ENCODE peak calls at places on chromosome 16, in five cellular contexts. R is K562, A is endothelial cell of umbilical vein, U is body of pancreas, Z is Peyer's patch. S is an unnamed sample.

GRCh38 chr16:9099131-9099625 is 7.7 kb downstream of the HAPSTR1 start:
- DNase-seq in Z (no peak), R (no peak), A (no peak), U (no peak), S (no peak)

GRCh38 chr16:19696961-19697360 is 21.1 kb downstream of the KNOP1 start:
- DNase-seq in A (no peak), U (no peak), Z (no peak), R (no peak), S (no peak)

GRCh38 chr16:59296002-59296401 is 561.9 kb upstream of the GOT2 start:
- DNase-seq in R (no peak), U (no peak), A (no peak), Z (no peak), S (no peak)

GRCh38 chr16:8730335-8730915 is 56.0 kb downstream of the ABAT start:
- DNase-seq in A (no peak), U (peak; percentile 88), Z (no peak), R (no peak), S (no peak)

GRCh38 chr16:49502136-49502881 is 128.7 kb downstream of the C16orf78 start:
- DNase-seq in Z (no peak), R (no peak), A (no peak), U (no peak), S (no peak)

GRCh38 chr16:61829631-61830030 is 206.6 kb downstream of the CDH8 start:
- DNase-seq in A (no peak), R (no peak), Z (no peak), U (no peak), S (no peak)

GRCh38 chr16:87206646-87207451 is 110.3 kb downstream of the C16orf95 start:
- DNase-seq in Z (no peak), A (no peak), U (no peak), R (no peak), S (no peak)

GRCh38 chr16:73853968-73854367 is 442.6 kb upstream of the PSMD7 start:
- DNase-seq in U (no peak), R (no peak), A (no peak), Z (no peak), S (no peak)

GRCh38 chr16:15509593-15510520 is 75.5 kb downstream of the BMERB1 start:
- DNase-seq in Z (no peak), U (no peak), A (no peak), R (no peak), S (no peak)

GRCh38 chr16:50313596-50314483 is 47.5 kb downstream of the ADCY7 start:
- DNase-seq in A (peak; percentile 51), Z (peak; percentile 48), U (no peak), R (no peak), S (no peak)

GRCh38 chr16:88904676-88905365 is 38.4 kb upstream of the PABPN1L start:
- DNase-seq in A (no peak), Z (no peak), U (no peak), R (no peak), S (no peak)

GRCh38 chr16:2858245-2859025 is 465 bp upstream of the PRSS22 start:
- DNase-seq in R (no peak), Z (peak; percentile 77), U (peak; percentile 97), A (no peak), S (no peak)

GRCh38 chr16:2855536-2855935 is 2.4 kb downstream of the PRSS22 start:
- DNase-seq in R (no peak), Z (no peak), U (no peak), A (no peak), S (no peak)

GRCh38 chr16:2856686-2857450 is 1.1 kb downstream of the PRSS22 start:
- DNase-seq in U (no peak), A (no peak), Z (no peak), R (no peak), S (no peak)

GRCh38 chr16:2856061-2856670 is 1.8 kb downstream of the PRSS22 start:
- DNase-seq in A (no peak), Z (no peak), R (peak; percentile 75), U (peak; percentile 48), S (peak; percentile 51)

GRCh38 chr16:2857451-2858244 is at the start of gene PRSS22:
- DNase-seq in U (peak; percentile 85), R (no peak), Z (peak; percentile 59), A (no peak), S (no peak)
- TF ChIP-seq CTCF in U (no peak), R (no peak), Z (no peak), A (no peak), S (no peak)

GRCh38 chr16:17556276-17557052 is 85.7 kb upstream of the XYLT1 start:
- DNase-seq in Z (no peak), R (peak; percentile 57), A (no peak), U (no peak), S (no peak)
- TF ChIP-seq CTCF in Z (no peak), R (peak; percentile 72), A (peak; percentile 24), U (no peak), S (peak; percentile 68)

DNA sequence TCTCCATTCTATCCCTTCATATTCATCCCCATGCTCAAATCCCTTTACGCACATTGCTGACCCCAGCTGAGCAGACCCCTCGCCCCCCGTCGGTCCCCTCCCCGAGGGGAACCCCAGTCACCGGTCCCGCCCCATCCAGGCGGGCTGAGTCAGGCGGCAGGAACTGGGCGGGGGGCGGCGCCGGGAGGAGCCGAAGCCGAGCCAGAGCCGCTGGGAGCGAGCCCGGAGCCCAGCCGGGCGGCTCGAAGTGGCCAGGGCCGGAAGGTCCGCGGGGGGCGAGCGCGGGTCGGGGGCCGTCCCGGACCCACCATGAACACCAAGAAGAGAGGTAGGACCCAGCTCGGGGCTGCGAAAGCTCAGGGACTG is 8.6 kb downstream of the RIPOR1 start:
- DNase-seq in A (peak; percentile 79), Z (no peak), R (no peak), U (peak; percentile 65), S (no peak)
- TF ChIP-seq CTCF in A (no peak), Z (no peak), R (no peak), U (no peak), S (no peak)

GRCh38 chr16:12210925-12211869 is 234.7 kb downstream of the SNX29 start:
- DNase-seq in Z (no peak), R (no peak), U (no peak), A (no peak), S (no peak)

GRCh38 chr16:12214509-12214908 is 238.0 kb downstream of the SNX29 start:
- DNase-seq in Z (no peak), R (no peak), U (no peak), A (no peak), S (no peak)

GRCh38 chr16:12211870-12212690 is 235.5 kb downstream of the SNX29 start:
- DNase-seq in R (no peak), Z (peak; percentile 67), A (no peak), U (no peak), S (no peak)

GRCh38 chr16:12215302-12216105 is 239.0 kb downstream of the SNX29 start:
- DNase-seq in U (no peak), Z (peak; percentile 75), R (no peak), A (no peak), S (no peak)

GRCh38 chr16:12213180-12213579 is 236.6 kb downstream of the SNX29 start:
- DNase-seq in Z (no peak), A (no peak), R (no peak), U (no peak), S (no peak)
- TF ChIP-seq CTCF in Z (no peak), A (no peak), R (no peak), U (no peak), S (no peak)